ENCODE peak calls at places on chromosomes 12 and 14, in seven cellular contexts. One of them, this sample, is unnamed.

GRCh38 chr12:107304588-107305532 is 211.5 kb upstream of the CRY1 start:
- DNase-seq in endodermal cell: no peak
- DNase-seq in GM23338: no peak
- DNase-seq in sigmoid colon: no peak
- DNase-seq in A549: peak
- DNase-seq in thoracic aorta: no peak
- DNase-seq in lower leg skin: no peak
- DNase-seq in this sample: peak

GRCh38 chr12:55682087-55682796 is 25.5 kb downstream of the ITGA7 start:
- DNase-seq in A549: peak
- DNase-seq in thoracic aorta: no peak
- DNase-seq in sigmoid colon: peak
- DNase-seq in lower leg skin: no peak
- DNase-seq in GM23338: no peak
- DNase-seq in endodermal cell: no peak
- DNase-seq in this sample: no peak

GRCh38 chr14:75800792-75801191 is 139.7 kb downstream of the TTLL5 start:
- DNase-seq in lower leg skin: no peak
- DNase-seq in A549: peak
- DNase-seq in sigmoid colon: no peak
- DNase-seq in thoracic aorta: no peak
- DNase-seq in endodermal cell: peak
- DNase-seq in GM23338: peak
- DNase-seq in this sample: no peak

GRCh38 chr14:37140176-37140575 is 32.2 kb downstream of the SLC25A21 start:
- DNase-seq in A549: no peak
- DNase-seq in endodermal cell: no peak
- DNase-seq in thoracic aorta: no peak
- DNase-seq in sigmoid colon: no peak
- DNase-seq in lower leg skin: no peak
- DNase-seq in GM23338: no peak
- DNase-seq in this sample: peak

GRCh38 chr12:752673-753400 is 458 bp downstream of the WNK1 start:
- DNase-seq in thoracic aorta: no peak
- DNase-seq in sigmoid colon: no peak
- DNase-seq in lower leg skin: peak
- DNase-seq in A549: peak
- DNase-seq in GM23338: peak
- DNase-seq in endodermal cell: peak
- DNase-seq in this sample: peak

GRCh38 chr14:33297565-33297964 is 358.9 kb downstream of the NPAS3 start:
- DNase-seq in GM23338: peak
- DNase-seq in sigmoid colon: no peak
- DNase-seq in thoracic aorta: no peak
- DNase-seq in lower leg skin: no peak
- DNase-seq in endodermal cell: peak
- DNase-seq in A549: no peak
- DNase-seq in this sample: no peak

GRCh38 chr12:62720661-62721330 is 214.2 kb downstream of the PPM1H start:
- DNase-seq in thoracic aorta: no peak
- DNase-seq in sigmoid colon: no peak
- DNase-seq in lower leg skin: no peak
- DNase-seq in endodermal cell: no peak
- DNase-seq in GM23338: no peak
- DNase-seq in A549: no peak
- DNase-seq in this sample: peak

GRCh38 chr14:58297412-58297761 is 968 bp upstream of the ARID4A start:
- DNase-seq in A549: no peak
- DNase-seq in GM23338: peak
- DNase-seq in sigmoid colon: no peak
- DNase-seq in lower leg skin: peak
- DNase-seq in endodermal cell: no peak
- DNase-seq in thoracic aorta: no peak
- DNase-seq in this sample: no peak

GRCh38 chr12:97778111-97778510 is 315.5 kb downstream of the RMST start:
- DNase-seq in A549: no peak
- DNase-seq in lower leg skin: no peak
- DNase-seq in GM23338: no peak
- DNase-seq in thoracic aorta: no peak
- DNase-seq in sigmoid colon: no peak
- DNase-seq in endodermal cell: no peak
- DNase-seq in this sample: no peak

GRCh38 chr12:89880695-89881350 is 172.2 kb upstream of the ATP2B1 start:
- DNase-seq in lower leg skin: no peak
- DNase-seq in endodermal cell: no peak
- DNase-seq in sigmoid colon: no peak
- DNase-seq in GM23338: no peak
- DNase-seq in A549: no peak
- DNase-seq in thoracic aorta: no peak
- DNase-seq in this sample: no peak

GRCh38 chr12:74286254-74286653 is 251.4 kb upstream of the ATXN7L3B start:
- DNase-seq in lower leg skin: no peak
- DNase-seq in endodermal cell: peak
- DNase-seq in thoracic aorta: no peak
- DNase-seq in GM23338: no peak
- DNase-seq in sigmoid colon: no peak
- DNase-seq in A549: no peak
- DNase-seq in this sample: no peak

GRCh38 chr12:59570134-59570533 is 25.7 kb upstream of the SLC16A7 start:
- DNase-seq in endodermal cell: no peak
- DNase-seq in GM23338: no peak
- DNase-seq in A549: peak
- DNase-seq in sigmoid colon: no peak
- DNase-seq in lower leg skin: no peak
- DNase-seq in thoracic aorta: no peak
- DNase-seq in this sample: peak

GRCh38 chr14:56102901-56103409 is 15.3 kb upstream of the PELI2 start:
- DNase-seq in A549: no peak
- DNase-seq in lower leg skin: no peak
- DNase-seq in endodermal cell: no peak
- DNase-seq in GM23338: no peak
- DNase-seq in sigmoid colon: no peak
- DNase-seq in thoracic aorta: no peak
- DNase-seq in this sample: no peak

GRCh38 chr12:131002271-131002670 is 48.6 kb downstream of the ADGRD1 start:
- DNase-seq in sigmoid colon: no peak
- DNase-seq in endodermal cell: no peak
- DNase-seq in A549: no peak
- DNase-seq in thoracic aorta: no peak
- DNase-seq in lower leg skin: no peak
- DNase-seq in GM23338: no peak
- DNase-seq in this sample: no peak

GRCh38 chr14:65689070-65689469 is 276.5 kb downstream of the FUT8 start:
- DNase-seq in GM23338: no peak
- DNase-seq in thoracic aorta: no peak
- DNase-seq in sigmoid colon: no peak
- DNase-seq in endodermal cell: no peak
- DNase-seq in lower leg skin: no peak
- DNase-seq in A549: no peak
- DNase-seq in this sample: no peak

GRCh38 chr14:65686761-65687160 is 274.2 kb downstream of the FUT8 start:
- DNase-seq in endodermal cell: no peak
- DNase-seq in lower leg skin: no peak
- DNase-seq in A549: no peak
- DNase-seq in sigmoid colon: no peak
- DNase-seq in GM23338: peak
- DNase-seq in thoracic aorta: no peak
- DNase-seq in this sample: no peak
- H3K4me3 ChIP-seq in endodermal cell: no peak
- H3K4me3 ChIP-seq in lower leg skin: no peak
- H3K4me3 ChIP-seq in A549: no peak
- H3K4me3 ChIP-seq in sigmoid colon: no peak
- H3K4me3 ChIP-seq in GM23338: no peak
- H3K4me3 ChIP-seq in thoracic aorta: no peak
- H3K4me3 ChIP-seq in this sample: no peak

DNA sequence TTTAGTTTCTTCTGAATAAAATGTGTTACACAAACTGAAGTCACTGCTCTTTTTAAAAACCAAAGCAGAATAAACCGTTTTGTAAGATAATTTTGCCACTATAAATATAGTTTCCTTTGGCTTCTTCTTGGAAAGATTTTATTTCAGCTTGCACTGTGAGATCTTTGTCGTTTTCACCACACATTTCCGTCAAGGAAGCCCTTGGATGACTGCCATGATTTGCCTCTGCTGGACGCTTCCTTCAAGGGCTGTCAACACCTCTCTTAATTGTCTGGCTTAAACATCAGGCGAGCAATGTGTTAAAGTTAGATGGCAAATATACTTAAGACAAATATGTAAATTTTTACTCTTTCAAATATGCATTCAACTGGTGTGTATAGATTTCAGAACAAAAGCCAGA is 624.1 kb downstream of the DIO2 start:
- DNase-seq in GM23338: no peak
- DNase-seq in lower leg skin: no peak
- DNase-seq in endodermal cell: no peak
- DNase-seq in A549: no peak
- DNase-seq in thoracic aorta: no peak
- DNase-seq in sigmoid colon: no peak
- DNase-seq in this sample: peak
- TF ChIP-seq CTCF in GM23338: no peak
- TF ChIP-seq CTCF in lower leg skin: no peak
- TF ChIP-seq CTCF in endodermal cell: no peak
- TF ChIP-seq CTCF in A549: no peak
- TF ChIP-seq CTCF in thoracic aorta: no peak
- TF ChIP-seq CTCF in sigmoid colon: no peak
- TF ChIP-seq CTCF in this sample: no peak

DNA sequence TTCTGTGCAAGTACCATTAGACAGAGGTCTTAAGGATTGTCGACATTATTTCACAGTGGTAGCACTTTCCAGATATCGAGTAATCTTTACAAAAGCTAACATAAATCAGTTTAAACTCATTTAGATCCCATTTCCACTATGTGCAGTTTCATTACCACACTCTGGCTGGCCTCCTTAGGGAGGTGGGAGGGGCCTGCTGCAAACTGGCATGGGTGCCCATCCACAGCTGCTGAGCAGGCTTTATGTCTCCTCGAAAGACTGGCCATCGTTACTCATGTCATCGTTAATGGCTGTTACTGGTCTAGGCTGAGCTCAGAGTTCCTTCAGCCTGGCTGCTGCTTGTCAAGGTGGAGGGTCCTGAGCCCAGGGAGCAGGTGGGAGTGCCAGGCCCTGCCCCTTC is 68.4 kb downstream of the FBXW8 start:
- DNase-seq in endodermal cell: peak
- DNase-seq in lower leg skin: no peak
- DNase-seq in A549: no peak
- DNase-seq in thoracic aorta: no peak
- DNase-seq in GM23338: no peak
- DNase-seq in sigmoid colon: no peak
- DNase-seq in this sample: no peak
- H3K4me3 ChIP-seq in endodermal cell: no peak
- H3K4me3 ChIP-seq in lower leg skin: no peak
- H3K4me3 ChIP-seq in A549: no peak
- H3K4me3 ChIP-seq in thoracic aorta: no peak
- H3K4me3 ChIP-seq in GM23338: no peak
- H3K4me3 ChIP-seq in sigmoid colon: no peak
- H3K4me3 ChIP-seq in this sample: no peak

DNA sequence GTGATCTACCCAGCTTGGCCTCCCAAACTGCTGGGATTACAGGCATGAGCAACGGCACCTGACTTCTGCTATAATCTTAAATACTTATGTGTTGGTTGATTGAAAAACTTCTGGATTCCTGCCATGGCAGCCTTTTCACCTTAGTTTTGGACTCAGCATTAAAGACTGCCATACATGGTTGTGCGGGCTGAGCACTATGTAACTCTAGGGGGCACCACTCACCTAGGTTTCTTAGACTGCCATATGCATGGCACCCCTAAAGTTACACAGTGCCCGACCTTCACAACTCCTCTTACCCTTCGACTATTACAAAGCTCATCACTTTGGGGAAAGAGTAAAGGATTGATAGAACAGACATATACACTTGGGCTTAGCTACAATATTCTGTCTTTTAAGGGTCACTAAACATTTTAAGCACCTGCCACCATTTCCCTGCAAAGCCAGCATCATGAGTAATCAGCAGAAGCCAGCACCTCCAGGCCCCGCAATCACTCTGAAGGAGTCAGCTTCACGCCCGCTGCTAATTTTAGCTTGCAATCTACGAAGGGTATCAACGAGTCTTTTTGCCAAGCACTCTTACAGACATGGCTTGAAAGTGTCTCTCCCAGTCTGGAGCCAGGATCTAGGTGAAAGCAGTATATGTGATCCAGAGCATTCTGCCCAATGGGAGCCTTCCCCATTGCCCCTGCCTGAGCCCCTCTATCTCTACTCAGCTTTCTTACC is 59.8 kb downstream of the SUDS3 start:
- DNase-seq in sigmoid colon: no peak
- DNase-seq in GM23338: peak
- DNase-seq in A549: peak
- DNase-seq in lower leg skin: no peak
- DNase-seq in thoracic aorta: no peak
- DNase-seq in endodermal cell: peak
- DNase-seq in this sample: no peak
- TF ChIP-seq CTCF in sigmoid colon: peak
- TF ChIP-seq CTCF in GM23338: peak
- TF ChIP-seq CTCF in A549: peak
- TF ChIP-seq CTCF in lower leg skin: no peak
- TF ChIP-seq CTCF in thoracic aorta: no peak
- TF ChIP-seq CTCF in endodermal cell: peak
- TF ChIP-seq CTCF in this sample: no peak

DNA sequence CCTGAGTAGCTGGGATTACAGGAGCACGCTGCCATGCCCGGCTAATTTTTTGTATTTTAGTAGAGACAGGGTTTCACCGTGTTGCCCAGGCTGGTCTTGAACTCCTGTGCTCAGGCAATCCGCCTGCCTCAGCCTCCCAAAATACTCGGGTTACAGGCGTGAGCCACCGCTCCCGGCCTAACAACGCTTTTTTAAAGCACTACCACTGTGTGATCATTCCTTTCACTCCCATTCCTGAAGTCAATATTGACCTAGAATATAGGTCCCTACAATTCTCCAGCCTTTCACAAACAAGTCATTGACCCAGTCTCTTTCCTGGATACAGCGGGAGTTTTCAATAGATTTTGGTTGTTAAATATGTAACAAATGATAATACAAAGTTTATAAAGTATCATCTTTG is 62.8 kb downstream of the KIF21A start:
- DNase-seq in GM23338: no peak
- DNase-seq in A549: no peak
- DNase-seq in lower leg skin: no peak
- DNase-seq in sigmoid colon: no peak
- DNase-seq in thoracic aorta: no peak
- DNase-seq in endodermal cell: no peak
- DNase-seq in this sample: no peak
- H3K4me3 ChIP-seq in GM23338: no peak
- H3K4me3 ChIP-seq in A549: no peak
- H3K4me3 ChIP-seq in lower leg skin: no peak
- H3K4me3 ChIP-seq in sigmoid colon: no peak
- H3K4me3 ChIP-seq in thoracic aorta: no peak
- H3K4me3 ChIP-seq in endodermal cell: no peak
- H3K4me3 ChIP-seq in this sample: no peak